ENCODE peak calls at places on chromosomes 11 and 22, in five cellular contexts. Y is PC-3, V is MM.1S, P is SK-N-SH, J is GM23248. U is an unnamed sample. For H3K27me3, the result is how much of the 10 kb centered on the place peaks cover.

GRCh38 chr11:70625921-70626518 is 227.7 kb downstream of the CTTN start:
- DNase-seq in J (no peak), P (peak), V (no peak), Y (no peak), U (no peak)

GRCh38 chr11:115170133-115170815 is 333.9 kb downstream of the CADM1 start:
- DNase-seq in Y (peak), P (peak), J (peak), V (peak), U (peak)

GRCh38 chr22:39401301-39401631 is 1.7 kb downstream of the TAB1 start:
- DNase-seq in P (no peak), J (no peak), Y (no peak), V (no peak), U (no peak)

GRCh38 chr11:26777276-26777939 is 55.5 kb upstream of the SLC5A12 start:
- DNase-seq in V (no peak), Y (no peak), P (no peak), J (no peak), U (no peak)

GRCh38 chr22:39994566-39995345 is at the start of gene FAM83F:
- DNase-seq in P (no peak), J (no peak), Y (peak), V (no peak), U (no peak)

GRCh38 chr11:27968461-27968860 is 139.5 kb downstream of the KIF18A start:
- DNase-seq in V (no peak), Y (no peak), J (peak), P (no peak), U (no peak)

GRCh38 chr11:18844753-18845367 is 53.3 kb upstream of the PTPN5 start:
- DNase-seq in Y (peak), V (peak), J (peak), P (peak), U (peak)

GRCh38 chr11:8586805-8587204 is 7.2 kb downstream of the STK33 start:
- DNase-seq in V (no peak), J (peak), Y (peak), P (no peak), U (no peak)

GRCh38 chr11:94864646-94865045 is 96.5 kb downstream of the AMOTL1 start:
- DNase-seq in J (no peak), P (no peak), V (no peak), Y (no peak), U (no peak)

GRCh38 chr11:19936461-19936860 is 223.8 kb downstream of the DBX1 start:
- DNase-seq in P (no peak), Y (no peak), J (no peak), V (no peak), U (no peak)

GRCh38 chr11:11636671-11637070 is 14.9 kb upstream of the GALNT18 start:
- DNase-seq in V (no peak), P (no peak), Y (no peak), J (no peak), U (no peak)

GRCh38 chr22:50671641-50672040 is 982 bp upstream of the SHANK3 start:
- DNase-seq in V (no peak), P (no peak), Y (no peak), J (peak), U (no peak)

GRCh38 chr11:111336582-111337256 is 38.4 kb downstream of the POU2AF3 start:
- DNase-seq in Y (no peak), J (peak), P (no peak), V (no peak), U (peak)

GRCh38 chr11:76314741-76315090 is 66.2 kb downstream of the THAP12 start:
- DNase-seq in V (no peak), Y (peak), J (peak), P (no peak), U (no peak)

DNA sequence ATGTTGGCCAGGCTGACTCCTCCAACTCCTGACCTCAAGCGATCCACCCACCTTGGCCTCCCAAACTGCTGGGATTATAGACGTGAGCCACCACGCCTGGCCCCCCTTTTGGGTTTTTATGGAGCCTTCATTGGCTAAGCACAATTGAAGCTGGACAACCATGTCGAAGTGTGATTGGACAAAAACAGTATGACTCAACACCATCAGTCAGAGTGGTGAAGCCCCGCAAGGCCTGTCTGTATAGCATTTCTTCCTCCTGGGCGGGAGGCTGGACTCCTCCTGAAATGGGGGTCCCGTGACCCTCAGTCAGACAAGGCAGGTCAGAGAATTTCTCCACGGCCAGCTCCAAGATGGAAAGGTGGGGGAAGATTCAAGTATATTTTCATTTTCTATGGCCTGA is 3.1 kb upstream of the PARVB start:
- DNase-seq in Y (no peak), V (no peak), J (peak), P (no peak), U (no peak)
- H3K4me2 ChIP-seq in Y (peak), V (no peak), J (peak), P (peak), U (no peak)

GRCh38 chr11:7028141-7028540 is 7.9 kb downstream of the NLRP14 start:
- DNase-seq in P (no peak), Y (no peak), V (no peak), J (no peak), U (no peak)
- H3K9ac ChIP-seq in P (no peak), Y (no peak), V (no peak), J (no peak), U (no peak)

DNA sequence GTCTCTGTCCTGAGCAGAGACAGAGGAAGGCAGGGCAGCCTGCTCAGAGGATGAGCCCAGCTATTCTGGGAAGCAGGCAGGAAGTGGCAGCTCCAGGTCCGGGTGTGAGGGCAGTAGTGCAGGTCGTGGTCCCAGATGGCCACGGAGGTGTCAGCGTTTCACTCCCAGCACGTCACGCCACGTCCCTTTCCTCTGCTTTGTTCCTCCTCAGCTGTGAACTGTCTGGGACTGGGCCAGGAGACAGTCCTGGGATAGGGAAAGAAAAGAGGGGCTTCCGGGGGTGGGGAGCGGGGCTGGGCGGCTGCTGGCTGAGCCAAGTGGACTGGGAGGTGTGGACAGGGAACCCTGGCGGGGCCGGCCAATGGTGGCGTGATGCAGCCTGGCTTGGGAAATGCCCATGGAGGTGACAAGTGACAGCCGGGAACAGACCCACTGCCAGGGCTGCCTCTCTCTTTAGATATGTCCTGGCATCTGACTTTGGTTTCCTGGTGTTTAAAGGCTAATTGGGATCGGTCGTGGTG is 64.7 kb downstream of the KCNQ1 start:
- DNase-seq in Y (no peak), P (peak), V (no peak), J (no peak), U (no peak)
- H3K27me3 ChIP-seq in Y (under half), P (under half), V (under half), J (under half), U (under half)

GRCh38 chr11:14635559-14635958 is 8.0 kb upstream of the PDE3B start:
- DNase-seq in P (no peak), Y (no peak), J (no peak), V (no peak), U (no peak)
- H3K4me2 ChIP-seq in P (no peak), Y (no peak), J (no peak), V (no peak), U (no peak)

GRCh38 chr22:44363980-44364749 is 51.4 kb upstream of the SHISAL1 start:
- DNase-seq in V (no peak), J (peak), P (peak), Y (no peak), U (no peak)
- H3K9ac ChIP-seq in V (no peak), J (peak), P (peak), Y (peak), U (no peak)

GRCh38 chr22:49237703-49238102 is 590.0 kb downstream of the BRD1 start:
- DNase-seq in P (no peak), Y (no peak), J (no peak), V (no peak), U (no peak)

GRCh38 chr22:49238181-49239141 is 589.2 kb downstream of the BRD1 start:
- DNase-seq in P (no peak), Y (no peak), J (no peak), V (no peak), U (no peak)

GRCh38 chr22:49235463-49236300 is 592.0 kb downstream of the BRD1 start:
- DNase-seq in Y (no peak), P (no peak), V (no peak), J (no peak), U (no peak)

GRCh38 chr22:49236541-49237075 is 591.1 kb downstream of the BRD1 start:
- DNase-seq in P (no peak), V (no peak), Y (no peak), J (no peak), U (no peak)

DNA sequence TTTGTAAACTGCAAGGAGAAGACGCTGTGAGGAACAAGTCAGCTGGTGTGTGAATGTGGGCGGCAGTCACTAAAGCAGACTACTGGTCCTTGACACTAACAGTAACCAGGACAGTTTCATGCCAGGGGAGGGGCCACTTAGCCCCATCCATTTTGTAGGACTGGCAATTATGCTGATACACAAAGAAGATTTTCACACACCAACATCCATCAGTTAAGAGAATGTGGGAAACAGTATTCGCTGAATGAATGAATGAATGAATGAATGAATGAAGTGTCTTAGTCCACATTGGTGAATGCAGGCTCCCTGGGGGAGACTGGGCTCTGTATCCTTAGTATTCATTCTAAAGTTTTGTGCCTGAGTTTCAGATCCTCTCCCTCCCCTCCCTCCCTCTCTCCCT is 590.4 kb downstream of the BRD1 start:
- DNase-seq in P (no peak), Y (no peak), J (no peak), V (no peak), U (no peak)
- H3K27me3 ChIP-seq in P (under half), Y (under half), J (under half), V (half or more), U (under half)

DNA sequence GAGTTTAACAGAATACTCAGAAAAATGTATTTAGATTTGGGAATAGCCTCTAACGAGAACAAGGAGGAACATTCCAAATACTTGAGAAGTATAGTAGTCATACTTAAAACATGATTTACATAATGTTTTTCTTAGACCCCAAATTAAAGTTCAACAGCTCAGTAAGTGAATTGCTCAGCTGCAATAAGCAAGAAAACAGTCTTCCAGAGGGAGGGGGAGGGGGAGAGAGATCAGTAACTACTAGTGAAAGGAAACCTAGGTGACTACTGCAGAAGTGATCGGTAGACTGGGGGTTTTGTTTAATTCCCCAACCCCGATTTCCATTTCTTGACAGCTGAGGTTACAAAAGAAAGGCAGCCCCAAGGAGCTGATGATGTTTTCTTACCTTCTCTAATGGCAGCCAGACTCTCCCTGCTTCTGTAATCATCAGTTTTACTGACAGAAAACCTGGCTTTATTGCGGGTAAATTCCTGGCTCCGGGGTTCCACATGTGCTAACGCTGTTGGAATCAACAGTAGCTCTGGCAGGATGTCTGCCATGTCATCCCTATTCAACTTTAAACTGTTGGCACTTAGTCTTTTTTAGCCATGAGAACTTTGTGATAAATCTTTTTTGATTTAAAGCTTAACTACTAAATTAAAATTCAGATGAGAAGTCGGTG is 82.4 kb upstream of the BIRC3 start:
- DNase-seq in Y (no peak), J (peak), P (no peak), V (no peak), U (no peak)
- H3K4me2 ChIP-seq in Y (no peak), J (no peak), P (no peak), V (no peak), U (no peak)

GRCh38 chr22:37500745-37501144 is 14.6 kb upstream of the MFNG start:
- DNase-seq in J (no peak), V (no peak), P (no peak), Y (no peak), U (no peak)

GRCh38 chr22:37501176-37501609 is 15.0 kb upstream of the MFNG start:
- DNase-seq in J (no peak), V (no peak), P (no peak), Y (no peak), U (no peak)

GRCh38 chr22:37499006-37499707 is 13.0 kb upstream of the MFNG start:
- DNase-seq in Y (no peak), J (no peak), V (peak), P (no peak), U (no peak)

GRCh38 chr22:37498289-37498909 is 12.2 kb upstream of the MFNG start:
- DNase-seq in V (peak), J (no peak), Y (no peak), P (peak), U (peak)

DNA sequence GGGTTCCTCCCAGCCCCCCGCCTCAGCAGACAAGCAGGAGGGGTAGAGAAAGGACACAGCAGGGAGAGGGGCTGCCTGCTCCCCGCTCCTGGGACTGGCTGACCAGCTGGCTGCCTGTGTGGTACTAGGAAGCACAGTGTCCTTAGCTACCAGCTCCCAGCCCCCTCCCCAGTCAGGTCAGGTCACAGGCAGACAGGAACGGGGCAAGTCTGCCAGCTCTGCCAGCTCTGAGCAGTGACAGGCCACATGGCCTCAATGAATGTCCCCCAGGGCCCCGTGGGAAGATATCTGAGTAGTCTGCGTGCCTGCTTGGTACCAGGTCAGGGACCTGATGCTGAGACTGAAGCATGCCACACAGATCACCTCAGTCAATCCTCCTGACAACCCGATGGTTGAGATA is 13.6 kb upstream of the MFNG start:
- DNase-seq in V (no peak), Y (no peak), J (no peak), P (peak), U (no peak)
- H3K9ac ChIP-seq in V (no peak), Y (no peak), J (no peak), P (no peak), U (no peak)

GRCh38 chr22:19753996-19754700 is 6.4 kb upstream of the TBX1 start:
- DNase-seq in Y (no peak), V (no peak), P (no peak), J (no peak), U (no peak)
- H3K27me3 ChIP-seq in Y (under half), V (half or more), P (under half), J (under half), U (under half)

DNA sequence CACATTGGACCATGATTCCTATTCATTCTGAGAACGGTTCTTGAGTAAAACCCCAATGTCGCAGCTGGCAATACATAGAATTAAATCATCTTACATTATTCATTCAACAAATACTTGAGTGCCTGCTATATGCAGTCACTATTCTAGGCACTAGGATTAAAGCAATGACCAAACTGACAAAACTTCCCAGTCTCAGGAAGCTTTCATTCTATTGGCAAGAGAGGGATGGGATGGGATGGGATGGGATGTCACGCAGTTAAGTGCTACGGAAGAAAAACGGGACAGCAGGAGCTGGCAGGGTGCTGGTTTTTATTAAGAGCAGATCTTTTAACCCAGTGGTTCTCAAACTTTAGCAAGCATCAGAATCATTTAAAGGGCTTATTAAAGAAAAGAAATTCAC is 2.9 kb downstream of the PAK1 start:
- DNase-seq in Y (no peak), J (no peak), P (no peak), V (no peak), U (no peak)
- H3K4me2 ChIP-seq in Y (no peak), J (no peak), P (no peak), V (peak), U (no peak)